ENCODE peak calls at places on chromosomes 5 and 9, in four cellular contexts. A is heart left ventricle, Y is A549, W is esophagus muscularis mucosa. X is an unnamed sample. For H3K4me1, the result is how much of the 10 kb centered on the place peaks cover.

GRCh38 chr9:127523312-127523851 is 72.1 kb downstream of the LRSAM1 start:
- DNase-seq in A (peak), Y (no peak), W (no peak), X (no peak)

GRCh38 chr9:9257999-9258398 is 1354.8 kb downstream of the PTPRD start:
- DNase-seq in A (no peak), Y (no peak), W (no peak), X (no peak)

GRCh38 chr9:70091553-70091952 is 47.9 kb downstream of the MAMDC2 start:
- DNase-seq in A (no peak), Y (no peak), W (no peak), X (no peak)

GRCh38 chr5:172939561-172939960 is 19.7 kb upstream of the RPL26L1 start:
- DNase-seq in A (no peak), Y (no peak), W (no peak), X (no peak)

GRCh38 chr9:82670000-82670399 is 392.9 kb downstream of the RASEF start:
- DNase-seq in A (no peak), Y (no peak), W (no peak), X (no peak)

GRCh38 chr9:122130837-122131236 is 28.7 kb downstream of the NDUFA8 start:
- DNase-seq in A (no peak), Y (no peak), W (no peak), X (no peak)

GRCh38 chr5:128687930-128688329 is 149.9 kb upstream of the FBN2 start:
- DNase-seq in A (no peak), Y (no peak), W (no peak), X (no peak)

GRCh38 chr5:119828536-119828935 is 199.2 kb downstream of the FAM170A start:
- DNase-seq in A (no peak), Y (no peak), W (no peak), X (no peak)

GRCh38 chr5:148799737-148800527 is 26.5 kb upstream of the ADRB2 start:
- DNase-seq in A (no peak), Y (no peak), W (no peak), X (no peak)

DNA sequence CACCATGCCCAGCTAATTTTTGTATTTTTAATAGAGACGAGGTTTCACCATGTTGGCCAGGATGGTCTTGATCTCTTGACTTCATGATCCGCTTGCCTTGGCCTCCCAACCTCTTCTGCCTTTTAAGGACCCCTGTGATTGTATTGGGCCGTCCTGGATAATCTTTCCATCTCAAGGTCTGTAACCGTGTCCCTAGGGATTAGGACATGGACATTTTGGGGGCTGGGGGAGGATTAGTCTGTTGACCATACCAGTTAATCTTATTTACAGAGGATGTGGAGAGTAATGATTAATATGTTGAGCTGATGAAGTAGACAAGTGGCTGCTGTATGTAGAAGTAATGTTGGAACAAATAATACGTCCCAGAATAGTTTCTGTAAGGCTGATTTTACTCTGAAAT is 23.1 kb downstream of the LNPEP start:
- DNase-seq in A (no peak), Y (no peak), W (no peak), X (no peak)
- H3K4me1 ChIP-seq in A (under half), Y (under half), W (under half), X (under half)

GRCh38 chr5:160169326-160169725 is 50.1 kb upstream of the PWWP2A start:
- DNase-seq in A (peak), Y (no peak), W (no peak), X (no peak)
- TF ChIP-seq POLR2A in A (peak), Y (no peak), W (no peak), X (no peak)

DNA sequence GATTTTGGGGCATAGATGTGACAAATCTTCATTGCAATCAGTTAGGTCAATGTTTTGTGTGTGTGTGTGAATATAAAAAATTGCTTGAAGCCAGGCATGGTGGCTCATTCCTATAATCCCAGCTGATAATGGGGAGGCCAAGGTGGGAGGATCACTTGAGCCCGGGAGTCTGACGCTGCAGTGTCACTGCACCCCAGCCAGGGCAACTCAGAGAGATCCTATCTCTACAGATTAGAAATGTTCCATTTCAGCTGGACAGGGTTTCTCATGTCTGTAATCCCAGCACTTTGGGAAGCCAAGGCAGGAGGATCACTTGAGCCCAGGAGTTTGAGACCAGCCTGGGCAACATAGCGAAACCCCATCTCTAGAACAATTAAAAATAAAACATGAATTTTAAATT is 11.5 kb downstream of the OR2V2 start:
- DNase-seq in A (no peak), Y (no peak), W (no peak), X (no peak)
- H3K4me1 ChIP-seq in A (under half), Y (under half), W (under half), X (under half)

GRCh38 chr9:137789295-137789895 is 88.2 kb upstream of the CACNA1B start:
- DNase-seq in A (no peak), Y (no peak), W (no peak), X (peak)
- TF ChIP-seq POLR2A in A (no peak), Y (no peak), W (no peak), X (no peak)

GRCh38 chr9:129343119-129343696 is 165.1 kb upstream of the IER5L start:
- DNase-seq in A (no peak), Y (no peak), W (no peak), X (no peak)
- H3K4me1 ChIP-seq in A (under half), Y (under half), W (under half), X (under half)

DNA sequence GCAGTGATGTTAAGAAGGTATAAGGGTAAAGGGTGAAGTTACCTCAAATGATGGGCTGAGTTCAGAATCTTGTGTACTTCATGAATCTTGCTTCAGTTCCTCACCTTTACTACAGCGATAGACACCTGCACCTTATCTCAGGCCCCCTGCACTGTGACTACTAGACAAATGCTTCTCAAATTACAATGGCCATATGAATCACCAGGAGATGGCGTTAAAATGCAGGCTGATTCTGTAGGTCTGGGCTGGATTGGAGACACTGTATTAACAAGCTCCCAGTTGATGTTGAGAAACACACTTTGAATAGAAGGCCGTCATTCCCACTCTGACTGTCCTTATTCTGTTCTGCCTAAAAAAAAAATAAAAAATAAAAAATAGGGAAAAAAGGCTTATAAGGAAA is 29.8 kb downstream of the TARS1 start:
- DNase-seq in A (no peak), Y (peak), W (no peak), X (no peak)
- TF ChIP-seq POLR2A in A (no peak), Y (no peak), W (no peak), X (no peak)

GRCh38 chr5:170305016-170305645 is 7.6 kb upstream of the LCP2 start:
- DNase-seq in A (no peak), Y (no peak), W (no peak), X (no peak)
- H3K4me1 ChIP-seq in A (under half), Y (under half), W (under half), X (under half)

GRCh38 chr9:130129425-130130061 is 42.7 kb upstream of the NCS1 start:
- DNase-seq in A (no peak), Y (no peak), W (no peak), X (no peak)

GRCh38 chr9:130124471-130124870 is 47.7 kb upstream of the NCS1 start:
- DNase-seq in A (no peak), Y (no peak), W (no peak), X (no peak)

GRCh38 chr9:130128251-130128650 is 44.0 kb upstream of the NCS1 start:
- DNase-seq in A (no peak), Y (no peak), W (no peak), X (no peak)

GRCh38 chr9:130126721-130127429 is 45.3 kb upstream of the NCS1 start:
- DNase-seq in A (no peak), Y (no peak), W (no peak), X (no peak)

GRCh38 chr9:130128782-130129424 is 43.3 kb upstream of the NCS1 start:
- DNase-seq in A (peak), Y (no peak), W (peak), X (peak)
- TF ChIP-seq POLR2A in A (no peak), Y (no peak), W (no peak), X (no peak)